ENCODE peak calls at places on chromosomes 6 and 20, in four cellular contexts. One of them, this sample, is unnamed.

GRCh38 chr20:45970646-45971424 is 1.2 kb downstream of the ZNF335 start:
- DNase-seq in DMS153: no peak
- DNase-seq in SJSA1: peak
- DNase-seq in transverse colon: peak
- DNase-seq in this sample: no peak

GRCh38 chr6:42781811-42782688 is at the start of gene BICRAL:
- DNase-seq in DMS153: peak
- DNase-seq in transverse colon: peak
- DNase-seq in SJSA1: peak
- DNase-seq in this sample: no peak

GRCh38 chr6:156686429-156686939 is 90.7 kb upstream of the ARID1B start:
- DNase-seq in SJSA1: peak
- DNase-seq in DMS153: peak
- DNase-seq in transverse colon: peak
- DNase-seq in this sample: no peak

GRCh38 chr6:122548281-122548680 is 61.9 kb upstream of the PKIB start:
- DNase-seq in DMS153: no peak
- DNase-seq in transverse colon: no peak
- DNase-seq in SJSA1: no peak
- DNase-seq in this sample: no peak

GRCh38 chr6:170459451-170459850 is 93.7 kb downstream of the PSMB1 start:
- DNase-seq in SJSA1: peak
- DNase-seq in transverse colon: peak
- DNase-seq in DMS153: no peak
- DNase-seq in this sample: no peak

GRCh38 chr6:44715925-44716324 is 328.4 kb downstream of the CDC5L start:
- DNase-seq in DMS153: no peak
- DNase-seq in SJSA1: no peak
- DNase-seq in transverse colon: no peak
- DNase-seq in this sample: no peak

GRCh38 chr6:97687916-97688315 is 404.9 kb upstream of the MMS22L start:
- DNase-seq in transverse colon: no peak
- DNase-seq in DMS153: no peak
- DNase-seq in SJSA1: no peak
- DNase-seq in this sample: no peak

GRCh38 chr20:53834044-53834442 is 236.4 kb downstream of the BCAS1 start:
- DNase-seq in transverse colon: no peak
- DNase-seq in DMS153: no peak
- DNase-seq in SJSA1: peak
- DNase-seq in this sample: no peak

GRCh38 chr6:139577991-139578604 is 203.7 kb upstream of the CITED2 start:
- DNase-seq in DMS153: no peak
- DNase-seq in transverse colon: no peak
- DNase-seq in SJSA1: peak
- DNase-seq in this sample: peak

GRCh38 chr20:37526238-37526838 is 1.3 kb downstream of the BLCAP start:
- DNase-seq in DMS153: no peak
- DNase-seq in transverse colon: peak
- DNase-seq in SJSA1: peak
- DNase-seq in this sample: no peak

GRCh38 chr6:138245751-138246150 is 27.5 kb upstream of the PBOV1 start:
- DNase-seq in SJSA1: no peak
- DNase-seq in transverse colon: no peak
- DNase-seq in DMS153: no peak
- DNase-seq in this sample: no peak

GRCh38 chr6:106560966-106561740 is 68.1 kb downstream of the RTN4IP1 start:
- DNase-seq in SJSA1: peak
- DNase-seq in DMS153: no peak
- DNase-seq in transverse colon: no peak
- DNase-seq in this sample: no peak

GRCh38 chr6:146367061-146367460 is 176.6 kb upstream of the RAB32 start:
- DNase-seq in SJSA1: no peak
- DNase-seq in transverse colon: no peak
- DNase-seq in DMS153: no peak
- DNase-seq in this sample: no peak

GRCh38 chr6:64467656-64468055 is 832.1 kb downstream of the PHF3 start:
- DNase-seq in SJSA1: no peak
- DNase-seq in transverse colon: no peak
- DNase-seq in DMS153: no peak
- DNase-seq in this sample: no peak

GRCh38 chr6:71887744-71888115 is 1.4 kb downstream of the RIMS1 start:
- DNase-seq in transverse colon: no peak
- DNase-seq in SJSA1: no peak
- DNase-seq in DMS153: no peak
- DNase-seq in this sample: no peak

GRCh38 chr6:112562348-112563220 is 215.5 kb downstream of the RFPL4B start:
- DNase-seq in transverse colon: no peak
- DNase-seq in SJSA1: no peak
- DNase-seq in DMS153: no peak
- DNase-seq in this sample: no peak

GRCh38 chr6:44431118-44431725 is 43.7 kb downstream of the CDC5L start:
- DNase-seq in DMS153: no peak
- DNase-seq in SJSA1: peak
- DNase-seq in transverse colon: peak
- DNase-seq in this sample: no peak

GRCh38 chr6:31007694-31008093 is 2.6 kb upstream of the MUC22 start:
- DNase-seq in SJSA1: peak
- DNase-seq in DMS153: no peak
- DNase-seq in transverse colon: no peak
- DNase-seq in this sample: peak

GRCh38 chr6:17871836-17872235 is 115.6 kb downstream of the KIF13A start:
- DNase-seq in transverse colon: no peak
- DNase-seq in DMS153: no peak
- DNase-seq in SJSA1: no peak
- DNase-seq in this sample: no peak

GRCh38 chr6:136728033-136728939 is 64.0 kb downstream of the MAP3K5 start:
- DNase-seq in DMS153: no peak
- DNase-seq in transverse colon: no peak
- DNase-seq in SJSA1: no peak
- DNase-seq in this sample: no peak

GRCh38 chr6:158758464-158758863 is 60.7 kb downstream of the EZR start:
- DNase-seq in transverse colon: no peak
- DNase-seq in DMS153: peak
- DNase-seq in SJSA1: no peak
- DNase-seq in this sample: no peak